ENCODE peak calls at places on chromosome 11, in nine cellular contexts. G is fibroblast of lung, C is PC-3, U is GM23248, W is IMR-90, J is PC-9, L is hepatocyte, P is neural progenitor cell, N is HCT116. F is an unnamed sample.

GRCh38 chr11:58006940-58007339 is 16.7 kb upstream of the OR9Q1 start:
- DNase-seq in G (peak; percentile 42), C (peak; percentile 33), U (peak; percentile 86), W (peak; percentile 78), J (no peak), L (no peak), P (no peak), N (no peak), F (no peak)

GRCh38 chr11:21949741-21950413 is 243.0 kb upstream of the ANO5 start:
- DNase-seq in G (no peak), C (peak; percentile 23), U (no peak), W (no peak), J (no peak), L (no peak), P (no peak), N (no peak), F (no peak)

GRCh38 chr11:80955588-80955987 is 1514.8 kb upstream of the TENM4 start:
- DNase-seq in G (no peak), C (no peak), U (no peak), W (no peak), J (no peak), L (no peak), P (no peak), N (no peak), F (no peak)

GRCh38 chr11:69831985-69832384 is 12.8 kb upstream of the FGF3 start:
- DNase-seq in G (no peak), C (no peak), U (no peak), W (no peak), J (no peak), L (no peak), P (no peak), N (no peak), F (no peak)

GRCh38 chr11:17572359-17572690 is 25.3 kb downstream of the OTOG start:
- DNase-seq in G (no peak), C (no peak), U (no peak), W (no peak), J (no peak), L (no peak), P (no peak), N (no peak), F (peak; percentile 6)

GRCh38 chr11:117792992-117793391 is 4.0 kb downstream of the DSCAML1 start:
- DNase-seq in G (no peak), C (no peak), U (no peak), W (no peak), J (no peak), L (no peak), P (no peak), N (no peak), F (no peak)

GRCh38 chr11:12066799-12067508 is 43.4 kb upstream of the MICAL2 start:
- DNase-seq in G (no peak), C (peak; percentile 50), U (peak; percentile 75), W (peak; percentile 56), J (peak; percentile 41), L (peak; percentile 76), P (peak; percentile 48), N (no peak), F (no peak)

GRCh38 chr11:108592591-108593213 is 866 bp downstream of the EXPH5 start:
- DNase-seq in G (peak; percentile 16), C (peak; percentile 44), U (peak; percentile 32), W (no peak), J (peak; percentile 28), L (peak; percentile 55), P (no peak), N (no peak), F (no peak)

GRCh38 chr11:12188548-12189317 is 78.3 kb downstream of the MICAL2 start:
- DNase-seq in G (no peak), C (no peak), U (no peak), W (no peak), J (no peak), L (no peak), P (no peak), N (no peak), F (no peak)

GRCh38 chr11:69495441-69496201 is 14.2 kb downstream of the LINC01488 start:
- DNase-seq in G (no peak), C (no peak), U (no peak), W (no peak), J (no peak), L (no peak), P (no peak), N (no peak), F (no peak)

GRCh38 chr11:64888761-64889511 is 10.5 kb upstream of the EHD1 start:
- DNase-seq in G (peak; percentile 21), C (peak; percentile 34), U (no peak), W (no peak), J (no peak), L (peak; percentile 88), P (no peak), N (no peak), F (no peak)

GRCh38 chr11:47992959-47993820 is 12.8 kb downstream of the PTPRJ start:
- DNase-seq in G (peak; percentile 87), C (peak; percentile 59), U (peak; percentile 80), W (peak; percentile 89), J (peak; percentile 54), L (peak; percentile 62), P (no peak), N (peak; percentile 72), F (no peak)

GRCh38 chr11:579830-580601 is 3.7 kb downstream of the PHRF1 start:
- DNase-seq in G (peak; percentile 27), C (no peak), U (peak; percentile 57), W (peak; percentile 25), J (no peak), L (peak; percentile 76), P (no peak), N (no peak), F (no peak)

GRCh38 chr11:108198833-108199232 is 23.6 kb downstream of the NPAT start:
- DNase-seq in G (no peak), C (no peak), U (no peak), W (no peak), J (no peak), L (no peak), P (no peak), N (no peak), F (no peak)

GRCh38 chr11:56624661-56625110 is 10.0 kb upstream of the OR5M1 start:
- DNase-seq in G (peak; percentile 41), C (peak; percentile 86), U (peak; percentile 89), W (peak; percentile 34), J (peak; percentile 5), L (peak; percentile 82), P (peak; percentile 68), N (no peak), F (peak; percentile 11)

GRCh38 chr11:112771847-112772246 is 189.4 kb upstream of the NCAM1 start:
- DNase-seq in G (no peak), C (no peak), U (no peak), W (no peak), J (no peak), L (no peak), P (no peak), N (no peak), F (no peak)

DNA sequence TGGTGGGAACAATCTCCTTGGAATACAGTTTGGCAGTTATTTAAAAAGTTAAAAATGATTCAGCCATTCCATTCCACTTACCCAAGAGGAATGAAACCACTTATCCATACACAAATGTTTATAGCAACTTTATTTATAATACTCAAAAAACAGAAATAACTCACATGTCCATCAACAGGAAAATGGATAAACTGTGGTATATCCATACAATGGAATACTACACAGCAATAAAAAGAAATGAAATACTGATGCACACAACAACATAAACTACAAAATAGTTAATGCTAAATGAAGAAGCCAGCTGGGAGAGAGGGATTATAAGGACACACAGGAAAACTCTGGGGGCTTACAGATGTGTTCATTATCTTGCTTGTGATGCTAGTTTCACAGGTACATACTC is 64.7 kb downstream of the FCHSD2 start:
- DNase-seq in G (no peak), C (no peak), U (peak; percentile 10), W (peak; percentile 33), J (no peak), L (no peak), P (no peak), N (no peak), F (no peak)
- H4K20me1 ChIP-seq in G (no peaks in the 10 kb centered on the region), C (no peaks in the 10 kb centered on the region), U (no peaks in the 10 kb centered on the region), W (peaks cover 4% of the 10 kb centered on the region), J (no peaks in the 10 kb centered on the region), L (no peaks in the 10 kb centered on the region), P (no peaks in the 10 kb centered on the region), N (no peaks in the 10 kb centered on the region), F (peaks cover 9% of the 10 kb centered on the region)

GRCh38 chr11:128511712-128512111 is 75.6 kb downstream of the ETS1 start:
- DNase-seq in G (no peak), C (no peak), U (no peak), W (no peak), J (no peak), L (no peak), P (no peak), N (no peak), F (no peak)
- H4K20me1 ChIP-seq in G (no peaks in the 10 kb centered on the region), C (peaks cover 28% of the 10 kb centered on the region), U (peaks cover 68% of the 10 kb centered on the region), W (peaks cover 94% of the 10 kb centered on the region), J (no peaks in the 10 kb centered on the region), L (peaks cover 6% of the 10 kb centered on the region), P (no peaks in the 10 kb centered on the region), N (no peaks in the 10 kb centered on the region), F (peaks cover 79% of the 10 kb centered on the region)

GRCh38 chr11:9711454-9712307 is 47.8 kb downstream of the SWAP70 start:
- DNase-seq in G (no peak), C (no peak), U (no peak), W (no peak), J (no peak), L (no peak), P (no peak), N (no peak), F (no peak)

GRCh38 chr11:9710223-9710622 is 46.3 kb downstream of the SWAP70 start:
- DNase-seq in G (no peak), C (no peak), U (no peak), W (no peak), J (no peak), L (no peak), P (no peak), N (no peak), F (no peak)

GRCh38 chr11:9704620-9705019 is 40.7 kb downstream of the SWAP70 start:
- DNase-seq in G (no peak), C (no peak), U (no peak), W (no peak), J (no peak), L (no peak), P (no peak), N (no peak), F (no peak)

GRCh38 chr11:9710852-9711251 is 47.0 kb downstream of the SWAP70 start:
- DNase-seq in G (no peak), C (no peak), U (no peak), W (no peak), J (no peak), L (no peak), P (no peak), N (no peak), F (no peak)

GRCh38 chr11:9708544-9708943 is 44.7 kb downstream of the SWAP70 start:
- DNase-seq in G (peak; percentile 29), C (peak; percentile 17), U (peak; percentile 19), W (peak; percentile 35), J (no peak), L (no peak), P (no peak), N (no peak), F (no peak)
- H4K20me1 ChIP-seq in G (no peaks in the 10 kb centered on the region), C (no peaks in the 10 kb centered on the region), U (peaks cover 2% of the 10 kb centered on the region), W (peaks cover 28% of the 10 kb centered on the region), J (no peaks in the 10 kb centered on the region), L (no peaks in the 10 kb centered on the region), P (no peaks in the 10 kb centered on the region), N (no peaks in the 10 kb centered on the region), F (no peaks in the 10 kb centered on the region)

DNA sequence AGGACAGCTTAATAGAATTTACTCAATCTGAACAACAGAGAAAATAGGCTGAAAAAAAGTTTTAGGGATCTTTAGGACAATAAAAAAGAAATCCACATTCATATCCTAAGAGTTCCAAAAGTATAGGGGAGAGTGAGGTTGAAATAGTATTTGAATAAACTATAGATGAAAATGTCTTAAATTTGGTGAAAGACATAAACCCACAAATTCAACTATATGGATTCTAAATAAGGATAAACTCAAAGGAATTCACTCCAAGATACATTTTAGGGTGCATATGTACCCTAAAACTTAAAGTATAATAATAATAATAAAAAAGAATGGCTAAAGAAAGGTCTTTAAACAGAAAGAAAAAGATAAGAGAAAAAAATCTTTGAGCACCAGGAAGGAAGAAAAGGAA is 203.1 kb downstream of the GUCY1A2 start:
- DNase-seq in G (no peak), C (no peak), U (no peak), W (no peak), J (no peak), L (no peak), P (no peak), N (no peak), F (no peak)
- H4K20me1 ChIP-seq in G (no peaks in the 10 kb centered on the region), C (no peaks in the 10 kb centered on the region), U (no peaks in the 10 kb centered on the region), W (no peaks in the 10 kb centered on the region), J (no peaks in the 10 kb centered on the region), L (no peaks in the 10 kb centered on the region), P (no peaks in the 10 kb centered on the region), N (no peaks in the 10 kb centered on the region), F (no peaks in the 10 kb centered on the region)

F was measured in OCI-LY7.